ENCODE peak calls at places on chromosome 5, in nine cellular contexts. E is SHP77; J is activated CD8-positive, alpha-beta memory T cell treated with anti-CD3 and anti-CD28 coated beads, Interleukin-2, amount 10 ng/mL, durations not matched to agents 7 days and 5 days; K is T47D; X is heart right ventricle; W is hypothalamus; G is suprapubic skin; D is stimulated activated CD4-positive, alpha-beta T cell treated with anti-CD3 and anti-CD28 coated beads, Interleukin-2, amount 100 ng/mL, for 24 hours; S is Peyer's patch. B is an unnamed sample.

GRCh38 chr5:142644640-142645361 is 41.1 kb downstream of the FGF1 start:
- DNase-seq in X (no peak), E (no peak), G (no peak), J (no peak), S (no peak), W (no peak), D (no peak), K (peak), B (no peak)

GRCh38 chr5:38515648-38516047 is 40.8 kb downstream of the LIFR start:
- DNase-seq in S (no peak), D (no peak), K (peak), X (no peak), G (no peak), E (no peak), J (no peak), W (no peak), B (no peak)

GRCh38 chr5:111930905-111931461 is 174.0 kb upstream of the NREP start:
- DNase-seq in J (no peak), G (no peak), K (no peak), W (no peak), X (no peak), S (no peak), E (no peak), D (no peak), B (no peak)

GRCh38 chr5:61254969-61255555 is 77.0 kb upstream of the ZSWIM6 start:
- DNase-seq in X (no peak), D (no peak), E (no peak), G (no peak), S (no peak), K (no peak), W (no peak), J (no peak), B (no peak)

GRCh38 chr5:162948677-162949076 is 488.7 kb upstream of the CCNG1 start:
- DNase-seq in E (no peak), K (no peak), X (no peak), J (no peak), D (no peak), S (no peak), W (no peak), G (no peak), B (no peak)

GRCh38 chr5:133854554-133854953 is 113.9 kb downstream of the C5orf15 start:
- DNase-seq in K (no peak), S (no peak), D (peak), E (no peak), J (no peak), X (no peak), W (no peak), G (no peak), B (no peak)

GRCh38 chr5:150286820-150287219 is 2.8 kb downstream of the CAMK2A start:
- DNase-seq in K (peak), J (no peak), G (no peak), W (no peak), X (no peak), E (peak), D (no peak), S (no peak), B (peak)

GRCh38 chr5:133229931-133230664 is 178.3 kb downstream of the HSPA4 start:
- DNase-seq in S (no peak), J (no peak), W (no peak), K (no peak), D (no peak), E (no peak), X (no peak), G (peak), B (no peak)